ENCODE peak calls at places on chromosomes 3 and 15, in eight cellular contexts. One of them, this sample, is unnamed.

GRCh38 chr3:49157289-49157688 is 8.8 kb downstream of the CCDC71 start:
- DNase-seq in colonic mucosa: no peak
- DNase-seq in activated CD4-positive, alpha-beta T cell treated with anti-CD3 and anti-CD28 coated beads, Interleukin-2, amount 50 U/mL, for 24 hours: no peak
- DNase-seq in uterus: no peak
- DNase-seq in SW480: no peak
- DNase-seq in left colon: no peak
- DNase-seq in mesenteric fat pad: no peak
- DNase-seq in dorsolateral prefrontal cortex: no peak
- DNase-seq in this sample: no peak

GRCh38 chr3:69095636-69096035 is 10.9 kb downstream of the ARL6IP5 start:
- DNase-seq in colonic mucosa: no peak
- DNase-seq in activated CD4-positive, alpha-beta T cell treated with anti-CD3 and anti-CD28 coated beads, Interleukin-2, amount 50 U/mL, for 24 hours: no peak
- DNase-seq in uterus: no peak
- DNase-seq in SW480: no peak
- DNase-seq in left colon: no peak
- DNase-seq in mesenteric fat pad: no peak
- DNase-seq in dorsolateral prefrontal cortex: no peak
- DNase-seq in this sample: no peak

GRCh38 chr15:82750831-82751181 is 41.1 kb upstream of the AP3B2 start:
- DNase-seq in colonic mucosa: no peak
- DNase-seq in activated CD4-positive, alpha-beta T cell treated with anti-CD3 and anti-CD28 coated beads, Interleukin-2, amount 50 U/mL, for 24 hours: no peak
- DNase-seq in uterus: no peak
- DNase-seq in SW480: peak; percentile 36
- DNase-seq in left colon: no peak
- DNase-seq in mesenteric fat pad: no peak
- DNase-seq in dorsolateral prefrontal cortex: no peak
- DNase-seq in this sample: no peak

GRCh38 chr15:70111203-70112017 is 13.7 kb upstream of the TLE3 start:
- DNase-seq in colonic mucosa: peak; percentile 85
- DNase-seq in activated CD4-positive, alpha-beta T cell treated with anti-CD3 and anti-CD28 coated beads, Interleukin-2, amount 50 U/mL, for 24 hours: no peak
- DNase-seq in uterus: peak; percentile 77
- DNase-seq in SW480: peak; percentile 84
- DNase-seq in left colon: peak; percentile 75
- DNase-seq in mesenteric fat pad: no peak
- DNase-seq in dorsolateral prefrontal cortex: no peak
- DNase-seq in this sample: peak; percentile 85

GRCh38 chr3:123158899-123159390 is 42.8 kb upstream of the SEC22A start:
- DNase-seq in colonic mucosa: no peak
- DNase-seq in activated CD4-positive, alpha-beta T cell treated with anti-CD3 and anti-CD28 coated beads, Interleukin-2, amount 50 U/mL, for 24 hours: no peak
- DNase-seq in uterus: no peak
- DNase-seq in SW480: no peak
- DNase-seq in left colon: no peak
- DNase-seq in mesenteric fat pad: no peak
- DNase-seq in dorsolateral prefrontal cortex: no peak
- DNase-seq in this sample: no peak

GRCh38 chr3:170816341-170816740 is 53.7 kb downstream of the RPL22L1 start:
- DNase-seq in colonic mucosa: no peak
- DNase-seq in activated CD4-positive, alpha-beta T cell treated with anti-CD3 and anti-CD28 coated beads, Interleukin-2, amount 50 U/mL, for 24 hours: no peak
- DNase-seq in uterus: no peak
- DNase-seq in SW480: no peak
- DNase-seq in left colon: no peak
- DNase-seq in mesenteric fat pad: no peak
- DNase-seq in dorsolateral prefrontal cortex: no peak
- DNase-seq in this sample: no peak

GRCh38 chr15:90774731-90775521 is 57.8 kb downstream of the BLM start:
- DNase-seq in colonic mucosa: no peak
- DNase-seq in activated CD4-positive, alpha-beta T cell treated with anti-CD3 and anti-CD28 coated beads, Interleukin-2, amount 50 U/mL, for 24 hours: no peak
- DNase-seq in uterus: no peak
- DNase-seq in SW480: peak; percentile 80
- DNase-seq in left colon: no peak
- DNase-seq in mesenteric fat pad: no peak
- DNase-seq in dorsolateral prefrontal cortex: no peak
- DNase-seq in this sample: peak; percentile 62

GRCh38 chr3:64815691-64816225 is 128.0 kb upstream of the ADAMTS9 start:
- DNase-seq in colonic mucosa: no peak
- DNase-seq in activated CD4-positive, alpha-beta T cell treated with anti-CD3 and anti-CD28 coated beads, Interleukin-2, amount 50 U/mL, for 24 hours: no peak
- DNase-seq in uterus: no peak
- DNase-seq in SW480: no peak
- DNase-seq in left colon: no peak
- DNase-seq in mesenteric fat pad: no peak
- DNase-seq in dorsolateral prefrontal cortex: no peak
- DNase-seq in this sample: no peak

GRCh38 chr15:55823191-55823670 is 80.3 kb upstream of the PRTG start:
- DNase-seq in colonic mucosa: no peak
- DNase-seq in activated CD4-positive, alpha-beta T cell treated with anti-CD3 and anti-CD28 coated beads, Interleukin-2, amount 50 U/mL, for 24 hours: no peak
- DNase-seq in uterus: peak; percentile 28
- DNase-seq in SW480: no peak
- DNase-seq in left colon: no peak
- DNase-seq in mesenteric fat pad: no peak
- DNase-seq in dorsolateral prefrontal cortex: no peak
- DNase-seq in this sample: peak; percentile 93

GRCh38 chr3:46405301-46406079 is 1.4 kb downstream of the CCR5AS start:
- DNase-seq in colonic mucosa: peak; percentile 82
- DNase-seq in activated CD4-positive, alpha-beta T cell treated with anti-CD3 and anti-CD28 coated beads, Interleukin-2, amount 50 U/mL, for 24 hours: no peak
- DNase-seq in uterus: peak; percentile 21
- DNase-seq in SW480: no peak
- DNase-seq in left colon: peak; percentile 65
- DNase-seq in mesenteric fat pad: no peak
- DNase-seq in dorsolateral prefrontal cortex: no peak
- DNase-seq in this sample: no peak

GRCh38 chr3:175477651-175478224 is 618.6 kb downstream of the NAALADL2 start:
- DNase-seq in colonic mucosa: no peak
- DNase-seq in activated CD4-positive, alpha-beta T cell treated with anti-CD3 and anti-CD28 coated beads, Interleukin-2, amount 50 U/mL, for 24 hours: no peak
- DNase-seq in uterus: no peak
- DNase-seq in SW480: no peak
- DNase-seq in left colon: no peak
- DNase-seq in mesenteric fat pad: no peak
- DNase-seq in dorsolateral prefrontal cortex: no peak
- DNase-seq in this sample: no peak

GRCh38 chr3:125437631-125438435 is 62.7 kb upstream of the ZNF148 start:
- DNase-seq in colonic mucosa: peak; percentile 58
- DNase-seq in activated CD4-positive, alpha-beta T cell treated with anti-CD3 and anti-CD28 coated beads, Interleukin-2, amount 50 U/mL, for 24 hours: peak; percentile 40
- DNase-seq in uterus: peak; percentile 48
- DNase-seq in SW480: peak; percentile 11
- DNase-seq in left colon: peak; percentile 62
- DNase-seq in mesenteric fat pad: no peak
- DNase-seq in dorsolateral prefrontal cortex: peak; percentile 59
- DNase-seq in this sample: peak; percentile 71

GRCh38 chr3:58008140-58009025 is at the start of gene FLNB:
- DNase-seq in colonic mucosa: peak; percentile 83
- DNase-seq in activated CD4-positive, alpha-beta T cell treated with anti-CD3 and anti-CD28 coated beads, Interleukin-2, amount 50 U/mL, for 24 hours: peak; percentile 65
- DNase-seq in uterus: peak; percentile 72
- DNase-seq in SW480: peak; percentile 61
- DNase-seq in left colon: peak; percentile 82
- DNase-seq in mesenteric fat pad: peak; percentile 93
- DNase-seq in dorsolateral prefrontal cortex: peak; percentile 67
- DNase-seq in this sample: peak; percentile 62

GRCh38 chr3:114411811-114412803 is 118.3 kb downstream of the TIGIT start:
- DNase-seq in colonic mucosa: no peak
- DNase-seq in activated CD4-positive, alpha-beta T cell treated with anti-CD3 and anti-CD28 coated beads, Interleukin-2, amount 50 U/mL, for 24 hours: no peak
- DNase-seq in uterus: no peak
- DNase-seq in SW480: peak; percentile 39
- DNase-seq in left colon: no peak
- DNase-seq in mesenteric fat pad: no peak
- DNase-seq in dorsolateral prefrontal cortex: no peak
- DNase-seq in this sample: peak; percentile 49

GRCh38 chr3:52481819-52482521 is 13.2 kb upstream of the STAB1 start:
- DNase-seq in colonic mucosa: no peak
- DNase-seq in activated CD4-positive, alpha-beta T cell treated with anti-CD3 and anti-CD28 coated beads, Interleukin-2, amount 50 U/mL, for 24 hours: no peak
- DNase-seq in uterus: no peak
- DNase-seq in SW480: no peak
- DNase-seq in left colon: no peak
- DNase-seq in mesenteric fat pad: no peak
- DNase-seq in dorsolateral prefrontal cortex: no peak
- DNase-seq in this sample: no peak

GRCh38 chr3:63960048-63960711 is 48.0 kb upstream of the SCAANT1 start:
- DNase-seq in colonic mucosa: peak; percentile 41
- DNase-seq in activated CD4-positive, alpha-beta T cell treated with anti-CD3 and anti-CD28 coated beads, Interleukin-2, amount 50 U/mL, for 24 hours: no peak
- DNase-seq in uterus: peak; percentile 42
- DNase-seq in SW480: peak; percentile 30
- DNase-seq in left colon: peak; percentile 29
- DNase-seq in mesenteric fat pad: no peak
- DNase-seq in dorsolateral prefrontal cortex: peak; percentile 40
- DNase-seq in this sample: peak; percentile 82

GRCh38 chr3:112043621-112044201 is 9.2 kb downstream of the TMPRSS7 start:
- DNase-seq in colonic mucosa: peak; percentile 43
- DNase-seq in activated CD4-positive, alpha-beta T cell treated with anti-CD3 and anti-CD28 coated beads, Interleukin-2, amount 50 U/mL, for 24 hours: no peak
- DNase-seq in uterus: peak; percentile 33
- DNase-seq in SW480: peak; percentile 80
- DNase-seq in left colon: peak; percentile 19
- DNase-seq in mesenteric fat pad: no peak
- DNase-seq in dorsolateral prefrontal cortex: peak; percentile 39
- DNase-seq in this sample: peak; percentile 82

GRCh38 chr3:80087769-80088168 is 320.0 kb upstream of the ROBO1 start:
- DNase-seq in colonic mucosa: no peak
- DNase-seq in activated CD4-positive, alpha-beta T cell treated with anti-CD3 and anti-CD28 coated beads, Interleukin-2, amount 50 U/mL, for 24 hours: no peak
- DNase-seq in uterus: no peak
- DNase-seq in SW480: no peak
- DNase-seq in left colon: no peak
- DNase-seq in mesenteric fat pad: no peak
- DNase-seq in dorsolateral prefrontal cortex: no peak
- DNase-seq in this sample: peak; percentile 34

GRCh38 chr15:41558400-41559238 is at the start of gene TYRO3:
- DNase-seq in colonic mucosa: peak; percentile 64
- DNase-seq in activated CD4-positive, alpha-beta T cell treated with anti-CD3 and anti-CD28 coated beads, Interleukin-2, amount 50 U/mL, for 24 hours: peak; percentile 38
- DNase-seq in uterus: peak; percentile 50
- DNase-seq in SW480: peak; percentile 31
- DNase-seq in left colon: peak; percentile 69
- DNase-seq in mesenteric fat pad: peak; percentile 92
- DNase-seq in dorsolateral prefrontal cortex: peak; percentile 76
- DNase-seq in this sample: peak; percentile 15

GRCh38 chr3:151008699-151009098 is 36.2 kb upstream of the CLRN1 start:
- DNase-seq in colonic mucosa: no peak
- DNase-seq in activated CD4-positive, alpha-beta T cell treated with anti-CD3 and anti-CD28 coated beads, Interleukin-2, amount 50 U/mL, for 24 hours: no peak
- DNase-seq in uterus: no peak
- DNase-seq in SW480: peak; percentile 25
- DNase-seq in left colon: no peak
- DNase-seq in mesenteric fat pad: no peak
- DNase-seq in dorsolateral prefrontal cortex: no peak
- DNase-seq in this sample: peak; percentile 80

GRCh38 chr3:2623463-2623862 is 486.7 kb downstream of the IL5RA start:
- DNase-seq in colonic mucosa: no peak
- DNase-seq in activated CD4-positive, alpha-beta T cell treated with anti-CD3 and anti-CD28 coated beads, Interleukin-2, amount 50 U/mL, for 24 hours: no peak
- DNase-seq in uterus: no peak
- DNase-seq in SW480: no peak
- DNase-seq in left colon: no peak
- DNase-seq in mesenteric fat pad: no peak
- DNase-seq in dorsolateral prefrontal cortex: no peak
- DNase-seq in this sample: peak; percentile 11

GRCh38 chr3:141255864-141256263 is 24.2 kb downstream of the PXYLP1 start:
- DNase-seq in colonic mucosa: no peak
- DNase-seq in activated CD4-positive, alpha-beta T cell treated with anti-CD3 and anti-CD28 coated beads, Interleukin-2, amount 50 U/mL, for 24 hours: no peak
- DNase-seq in uterus: no peak
- DNase-seq in SW480: peak; percentile 32
- DNase-seq in left colon: no peak
- DNase-seq in mesenteric fat pad: no peak
- DNase-seq in dorsolateral prefrontal cortex: no peak
- DNase-seq in this sample: peak; percentile 35

GRCh38 chr15:35439291-35439690 is 106.7 kb downstream of the DPH6 start:
- DNase-seq in colonic mucosa: no peak
- DNase-seq in activated CD4-positive, alpha-beta T cell treated with anti-CD3 and anti-CD28 coated beads, Interleukin-2, amount 50 U/mL, for 24 hours: no peak
- DNase-seq in uterus: no peak
- DNase-seq in SW480: no peak
- DNase-seq in left colon: no peak
- DNase-seq in mesenteric fat pad: no peak
- DNase-seq in dorsolateral prefrontal cortex: no peak
- DNase-seq in this sample: peak; percentile 97

GRCh38 chr3:19948192-19948591 is 1.3 kb downstream of the RAB5A start:
- DNase-seq in colonic mucosa: no peak
- DNase-seq in activated CD4-positive, alpha-beta T cell treated with anti-CD3 and anti-CD28 coated beads, Interleukin-2, amount 50 U/mL, for 24 hours: no peak
- DNase-seq in uterus: no peak
- DNase-seq in SW480: no peak
- DNase-seq in left colon: no peak
- DNase-seq in mesenteric fat pad: no peak
- DNase-seq in dorsolateral prefrontal cortex: no peak
- DNase-seq in this sample: peak; percentile 33